ENCODE peak calls at places on chromosome 1, in five cellular contexts. T is BJ; H is heart left ventricle; M is WERI-Rb-1; P is effector memory CD4-positive, alpha-beta T cell. J is an unnamed sample. For H3K36me3, the result is how much of the 10 kb centered on the place peaks cover.

GRCh38 chr1:34870395-34870794 is 10.8 kb upstream of the SMIM12 start:
- DNase-seq in M (no peak), T (no peak), H (no peak), P (no peak), J (no peak)

GRCh38 chr1:36217667-36218066 is 6.6 kb upstream of the THRAP3 start:
- DNase-seq in T (no peak), H (no peak), P (no peak), M (no peak), J (no peak)

GRCh38 chr1:214010717-214011116 is 22.9 kb downstream of the PROX1 start:
- DNase-seq in M (no peak), T (no peak), P (no peak), H (no peak), J (peak)

GRCh38 chr1:62995173-62995572 is 211.2 kb downstream of the ATG4C start:
- DNase-seq in M (no peak), P (no peak), H (no peak), T (no peak), J (no peak)

GRCh38 chr1:41404308-41404755 is 43.1 kb downstream of the FOXO6 start:
- DNase-seq in M (peak), T (no peak), P (no peak), H (no peak), J (peak)

GRCh38 chr1:172719694-172720138 is 60.8 kb downstream of the FASLG start:
- DNase-seq in P (no peak), H (no peak), M (no peak), T (no peak), J (no peak)

GRCh38 chr1:28354121-28354520 is 15.4 kb upstream of the PHACTR4 start:
- DNase-seq in M (no peak), P (no peak), T (no peak), H (no peak), J (no peak)

GRCh38 chr1:62407398-62408009 is 29.3 kb upstream of the USP1 start:
- DNase-seq in H (no peak), M (peak), P (no peak), T (no peak), J (peak)

GRCh38 chr1:210883821-210884220 is 250.1 kb downstream of the KCNH1 start:
- DNase-seq in T (peak), H (no peak), P (no peak), M (no peak), J (no peak)

GRCh38 chr1:160291248-160292220 is 6.6 kb upstream of the PEX19 start:
- DNase-seq in M (peak), H (no peak), T (no peak), P (peak), J (peak)

GRCh38 chr1:66938618-66939017 is 13.8 kb downstream of the MIER1 start:
- DNase-seq in M (no peak), T (no peak), H (no peak), P (no peak), J (no peak)

GRCh38 chr1:241733899-241734298 is 81.8 kb downstream of the WDR64 start:
- DNase-seq in H (no peak), T (no peak), M (no peak), P (no peak), J (no peak)

GRCh38 chr1:58895559-58896135 is 111.8 kb upstream of the JUN start:
- DNase-seq in T (no peak), P (no peak), M (no peak), H (peak), J (no peak)

GRCh38 chr1:221284028-221284427 is 404.8 kb downstream of the HLX start:
- DNase-seq in P (no peak), T (no peak), M (no peak), H (no peak), J (no peak)

GRCh38 chr1:150876111-150876434 is 326 bp downstream of the ARNT start:
- DNase-seq in M (no peak), H (no peak), P (no peak), T (no peak), J (peak)

GRCh38 chr1:43947061-43947889 is 525 bp downstream of the IPO13 start:
- DNase-seq in M (no peak), P (no peak), T (no peak), H (peak), J (no peak)

GRCh38 chr1:21647431-21648373 is 21.5 kb downstream of the RAP1GAP start:
- DNase-seq in M (no peak), T (no peak), P (no peak), H (no peak), J (no peak)

GRCh38 chr1:8015036-8015808 is 10.9 kb downstream of the ERRFI1 start:
- DNase-seq in M (peak), T (peak), H (no peak), P (no peak), J (peak)

GRCh38 chr1:56986397-56986796 is 20.6 kb upstream of the C8B start:
- DNase-seq in H (no peak), P (no peak), T (no peak), M (no peak), J (no peak)

GRCh38 chr1:155334980-155335379 is 14.3 kb downstream of the RUSC1 start:
- DNase-seq in T (no peak), H (no peak), P (no peak), M (no peak), J (no peak)

GRCh38 chr1:51792864-51793263 is 85.7 kb downstream of the NRDC start:
- DNase-seq in T (peak), P (no peak), H (no peak), M (no peak), J (no peak)

GRCh38 chr1:78226784-78227183 is 181.0 kb downstream of the GIPC2 start:
- DNase-seq in H (no peak), P (no peak), T (no peak), M (no peak), J (no peak)

GRCh38 chr1:38964140-38964548 is 22.5 kb upstream of the RHBDL2 start:
- DNase-seq in H (no peak), P (no peak), M (peak), T (no peak), J (no peak)

GRCh38 chr1:46723901-46724300 is 5.0 kb upstream of the EFCAB14 start:
- DNase-seq in H (no peak), M (no peak), T (no peak), P (no peak), J (no peak)

GRCh38 chr1:159781992-159782391 is 1.2 kb downstream of the DUSP23 start:
- DNase-seq in M (no peak), T (no peak), H (no peak), P (no peak), J (no peak)

GRCh38 chr1:231926340-231926739 is 299.8 kb downstream of the DISC1 start:
- DNase-seq in P (no peak), H (peak), M (no peak), T (no peak), J (no peak)
- H3K36me3 ChIP-seq in P (under half), H (under half), M (under half), T (under half), J (under half)

GRCh38 chr1:164821648-164822047 is 262.7 kb downstream of the PBX1 start:
- DNase-seq in M (no peak), T (no peak), P (no peak), H (no peak), J (no peak)

GRCh38 chr1:164823486-164824279 is 264.7 kb downstream of the PBX1 start:
- DNase-seq in H (peak), M (no peak), T (peak), P (no peak), J (no peak)

DNA sequence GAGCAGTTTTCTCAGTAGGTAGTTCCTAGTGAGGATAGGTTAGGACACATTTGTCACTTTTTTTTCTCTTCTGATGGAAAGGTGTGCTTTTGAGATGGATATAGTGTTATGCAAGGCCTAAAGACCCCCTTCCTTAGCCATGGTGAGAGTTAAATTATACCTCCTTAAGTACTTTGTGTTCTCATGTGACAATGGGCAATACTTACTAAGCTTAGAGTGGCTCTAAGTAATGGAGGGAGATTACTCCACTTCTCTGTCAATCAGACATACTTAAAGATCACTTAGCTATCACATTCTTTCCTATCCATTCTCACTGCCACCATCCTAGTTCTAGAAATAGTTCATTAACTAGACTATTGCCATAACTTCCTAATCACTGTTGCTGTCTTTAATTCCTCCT is 265.6 kb downstream of the PBX1 start:
- DNase-seq in H (no peak), M (no peak), P (no peak), T (no peak), J (no peak)
- H3K4me3 ChIP-seq in H (no peak), M (no peak), P (no peak), T (no peak), J (no peak)

DNA sequence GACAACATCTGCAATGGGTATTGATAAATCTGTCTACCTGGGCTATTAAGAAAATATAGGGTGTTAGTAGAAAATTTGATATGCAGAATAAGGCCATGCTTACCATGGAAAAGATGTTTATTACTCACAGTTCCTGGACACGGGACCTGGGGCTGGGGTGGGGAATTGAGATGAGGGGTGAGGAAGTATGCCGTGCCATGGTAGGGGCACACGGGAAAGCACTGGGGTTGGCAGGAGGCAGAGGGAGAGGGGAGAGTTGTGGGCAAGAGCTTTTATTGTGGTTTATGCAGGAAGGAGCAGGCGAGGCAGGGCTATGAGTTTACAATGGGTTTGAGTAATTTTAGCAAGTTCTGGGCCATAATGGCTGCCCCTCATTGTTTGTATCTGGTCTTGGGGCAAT is 493.8 kb downstream of the SIPA1L2 start:
- DNase-seq in M (no peak), P (no peak), T (no peak), H (no peak), J (no peak)
- H3K36me3 ChIP-seq in M (under half), P (under half), T (under half), H (under half), J (under half)

DNA sequence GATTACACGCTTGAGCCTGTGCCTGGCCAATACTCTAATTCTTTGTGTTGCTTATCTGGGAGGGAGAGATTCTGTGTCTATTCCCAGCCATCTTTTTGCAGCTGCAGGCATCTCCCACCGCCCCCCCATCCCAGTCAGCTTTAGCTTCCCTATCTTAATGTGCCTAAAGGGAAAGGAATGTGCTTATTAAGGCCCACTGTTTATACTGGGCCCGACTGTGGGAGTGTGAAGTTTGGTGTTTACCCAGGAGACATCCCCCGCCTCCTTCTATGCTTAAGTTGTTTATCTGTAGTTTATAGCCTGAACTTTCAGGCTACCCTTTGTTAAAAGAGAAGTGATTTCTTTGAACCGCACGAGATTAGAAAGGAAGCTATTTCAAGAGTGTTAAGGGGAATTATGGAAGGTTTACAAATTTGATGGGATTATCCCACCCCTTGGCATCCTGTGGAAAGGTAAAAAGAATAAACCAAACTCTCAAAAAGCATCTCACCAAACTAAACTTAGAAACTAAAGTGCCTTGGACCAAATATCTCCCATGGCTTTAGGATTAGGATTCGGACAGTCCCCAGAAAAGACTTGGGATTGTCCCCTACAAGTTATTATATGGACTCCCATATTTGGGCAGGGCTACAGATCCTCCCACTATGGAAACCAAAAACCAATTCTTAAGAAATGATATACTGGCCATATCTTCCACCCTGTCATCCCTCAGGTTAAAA is 25.6 kb upstream of the ZNF496 start:
- DNase-seq in M (no peak), T (no peak), H (peak), P (no peak), J (no peak)
- H3K4me3 ChIP-seq in M (no peak), T (no peak), H (no peak), P (no peak), J (no peak)